ENCODE peak calls at places on chromosomes 5 and 9, in six cellular contexts. One of them, this sample, is unnamed.
A peak's percentile ranks its signal among the peaks of the same experiment; 100 is the strongest.

GRCh38 chr5:143738415-143739401 is 73.3 kb upstream of the HMHB1 start:
- DNase-seq in H1: no peak
- DNase-seq in GM12878: peak; percentile 28
- DNase-seq in K562: no peak
- DNase-seq in HepG2: no peak
- DNase-seq in HCT116: no peak
- DNase-seq in this sample: no peak

GRCh38 chr5:142466195-142466951 is 141.6 kb upstream of the SPRY4 start:
- DNase-seq in GM12878: no peak
- DNase-seq in HepG2: no peak
- DNase-seq in HCT116: no peak
- DNase-seq in K562: peak; percentile 40
- DNase-seq in H1: no peak
- DNase-seq in this sample: no peak

GRCh38 chr9:124873664-124874063 is 11.7 kb downstream of the ARPC5L start:
- DNase-seq in K562: no peak
- DNase-seq in HepG2: no peak
- DNase-seq in GM12878: no peak
- DNase-seq in HCT116: no peak
- DNase-seq in H1: no peak
- DNase-seq in this sample: no peak

GRCh38 chr5:123382252-123382651 is 41.0 kb downstream of the CEP120 start:
- DNase-seq in H1: no peak
- DNase-seq in HCT116: no peak
- DNase-seq in K562: no peak
- DNase-seq in HepG2: no peak
- DNase-seq in GM12878: no peak
- DNase-seq in this sample: no peak

GRCh38 chr5:1110930-1111726 is 735 bp downstream of the SLC12A7 start:
- DNase-seq in H1: no peak
- DNase-seq in K562: no peak
- DNase-seq in HepG2: no peak
- DNase-seq in GM12878: no peak
- DNase-seq in HCT116: no peak
- DNase-seq in this sample: no peak

GRCh38 chr5:98458004-98458403 is 315.5 kb upstream of the RGMB start:
- DNase-seq in HepG2: no peak
- DNase-seq in K562: no peak
- DNase-seq in H1: no peak
- DNase-seq in GM12878: no peak
- DNase-seq in HCT116: no peak
- DNase-seq in this sample: no peak

GRCh38 chr9:94603259-94603776 is 9.7 kb upstream of the FBP2 start:
- DNase-seq in GM12878: peak; percentile 16
- DNase-seq in HepG2: peak; percentile 62
- DNase-seq in K562: peak; percentile 76
- DNase-seq in H1: peak; percentile 64
- DNase-seq in HCT116: peak; percentile 62
- DNase-seq in this sample: peak; percentile 54

GRCh38 chr5:89044665-89045200 is 161.7 kb upstream of the MEF2C start:
- DNase-seq in HCT116: no peak
- DNase-seq in K562: no peak
- DNase-seq in H1: no peak
- DNase-seq in HepG2: no peak
- DNase-seq in GM12878: no peak
- DNase-seq in this sample: no peak

GRCh38 chr5:124289641-124290201 is 456.7 kb downstream of the ZNF608 start:
- DNase-seq in H1: peak; percentile 23
- DNase-seq in HCT116: peak; percentile 15
- DNase-seq in HepG2: peak; percentile 91
- DNase-seq in K562: no peak
- DNase-seq in GM12878: no peak
- DNase-seq in this sample: no peak

GRCh38 chr9:14298607-14299022 is 15.3 kb downstream of the NFIB start:
- DNase-seq in HepG2: no peak
- DNase-seq in GM12878: no peak
- DNase-seq in K562: no peak
- DNase-seq in H1: no peak
- DNase-seq in HCT116: no peak
- DNase-seq in this sample: no peak

GRCh38 chr9:99762470-99762869 is 59.2 kb upstream of the NR4A3 start:
- DNase-seq in GM12878: peak; percentile 62
- DNase-seq in HepG2: no peak
- DNase-seq in HCT116: no peak
- DNase-seq in H1: no peak
- DNase-seq in K562: no peak
- DNase-seq in this sample: no peak

GRCh38 chr5:91928751-91929521 is 545.8 kb upstream of the ARRDC3 start:
- DNase-seq in HepG2: no peak
- DNase-seq in K562: no peak
- DNase-seq in HCT116: peak; percentile 10
- DNase-seq in H1: no peak
- DNase-seq in GM12878: no peak
- DNase-seq in this sample: no peak

GRCh38 chr5:119876522-119876921 is 247.2 kb downstream of the FAM170A start:
- DNase-seq in HepG2: no peak
- DNase-seq in H1: no peak
- DNase-seq in HCT116: no peak
- DNase-seq in GM12878: no peak
- DNase-seq in K562: no peak
- DNase-seq in this sample: no peak

GRCh38 chr5:34521628-34522290 is 134.4 kb upstream of the RAI14 start:
- DNase-seq in HepG2: peak; percentile 23
- DNase-seq in K562: no peak
- DNase-seq in H1: no peak
- DNase-seq in HCT116: no peak
- DNase-seq in GM12878: no peak
- DNase-seq in this sample: no peak

DNA sequence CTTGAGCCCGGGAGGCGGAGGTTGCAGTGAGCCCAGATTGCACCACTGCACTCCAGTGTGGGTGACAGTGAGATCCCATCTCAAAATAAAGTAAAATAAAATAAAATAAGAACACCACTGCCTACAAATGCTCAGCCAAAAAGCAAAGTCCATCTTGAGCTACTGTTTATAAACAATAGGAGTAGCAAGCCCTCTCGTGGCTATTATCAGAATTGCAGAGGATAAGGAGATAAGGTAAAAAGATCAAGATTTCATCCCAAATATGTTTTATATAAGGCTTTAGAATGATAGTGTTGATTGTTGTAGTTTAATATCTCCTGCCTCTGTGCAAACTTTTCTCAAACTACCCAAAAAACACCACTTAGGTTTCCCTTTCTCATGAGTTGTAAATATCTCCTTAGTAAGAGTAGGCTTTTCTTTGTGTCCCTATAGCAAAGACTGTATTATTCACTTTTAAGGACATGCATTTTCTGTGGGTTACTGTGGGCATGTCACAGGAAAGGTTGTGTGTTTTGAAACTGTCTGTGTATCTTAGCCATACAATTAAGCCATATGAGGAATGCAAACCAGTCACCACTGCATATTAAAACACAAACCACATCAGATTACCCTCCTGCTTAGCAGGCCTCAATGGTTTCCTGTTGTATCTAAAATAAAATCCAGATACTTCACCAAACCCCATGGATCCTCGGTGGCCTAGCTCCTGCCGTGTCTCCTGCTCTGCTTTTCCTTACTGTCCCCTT is 31.8 kb upstream of the CKS2 start:
- DNase-seq in H1: no peak
- DNase-seq in HepG2: peak; percentile 45
- DNase-seq in K562: peak; percentile 33
- DNase-seq in HCT116: peak; percentile 36
- DNase-seq in GM12878: no peak
- DNase-seq in this sample: peak; percentile 32
- TF ChIP-seq ZNF274 in H1: no peak
- TF ChIP-seq ZNF274 in HepG2: no peak
- TF ChIP-seq ZNF274 in K562: no peak
- TF ChIP-seq ZNF274 in HCT116: no peak
- TF ChIP-seq ZNF274 in GM12878: no peak
- TF ChIP-seq ZNF274 in this sample: no peak

GRCh38 chr5:74320526-74320925 is 320.0 kb downstream of the ENC1 start:
- DNase-seq in HepG2: no peak
- DNase-seq in GM12878: no peak
- DNase-seq in H1: no peak
- DNase-seq in HCT116: no peak
- DNase-seq in K562: no peak
- DNase-seq in this sample: no peak
- TF ChIP-seq ZNF274 in HepG2: no peak
- TF ChIP-seq ZNF274 in GM12878: no peak
- TF ChIP-seq ZNF274 in H1: no peak
- TF ChIP-seq ZNF274 in HCT116: no peak
- TF ChIP-seq ZNF274 in K562: no peak
- TF ChIP-seq ZNF274 in this sample: no peak

GRCh38 chr9:135222991-135223760 is 135.7 kb downstream of the OLFM1 start:
- DNase-seq in H1: no peak
- DNase-seq in K562: no peak
- DNase-seq in GM12878: no peak
- DNase-seq in HepG2: no peak
- DNase-seq in HCT116: no peak
- DNase-seq in this sample: no peak

GRCh38 chr9:135224921-135225541 is 137.6 kb downstream of the OLFM1 start:
- DNase-seq in H1: no peak
- DNase-seq in HepG2: no peak
- DNase-seq in K562: no peak
- DNase-seq in HCT116: no peak
- DNase-seq in GM12878: no peak
- DNase-seq in this sample: no peak

GRCh38 chr9:135224286-135224871 is 136.9 kb downstream of the OLFM1 start:
- DNase-seq in HCT116: no peak
- DNase-seq in GM12878: no peak
- DNase-seq in K562: no peak
- DNase-seq in HepG2: no peak
- DNase-seq in H1: no peak
- DNase-seq in this sample: no peak

GRCh38 chr9:135221951-135222631 is 134.6 kb downstream of the OLFM1 start:
- DNase-seq in H1: no peak
- DNase-seq in GM12878: no peak
- DNase-seq in K562: no peak
- DNase-seq in HCT116: no peak
- DNase-seq in HepG2: no peak
- DNase-seq in this sample: no peak

GRCh38 chr9:135223831-135224230 is 136.4 kb downstream of the OLFM1 start:
- DNase-seq in HCT116: no peak
- DNase-seq in GM12878: no peak
- DNase-seq in HepG2: no peak
- DNase-seq in H1: no peak
- DNase-seq in K562: no peak
- DNase-seq in this sample: no peak
- TF ChIP-seq ZNF274 in HCT116: no peak
- TF ChIP-seq ZNF274 in GM12878: no peak
- TF ChIP-seq ZNF274 in HepG2: no peak
- TF ChIP-seq ZNF274 in H1: no peak
- TF ChIP-seq ZNF274 in K562: no peak
- TF ChIP-seq ZNF274 in this sample: no peak

DNA sequence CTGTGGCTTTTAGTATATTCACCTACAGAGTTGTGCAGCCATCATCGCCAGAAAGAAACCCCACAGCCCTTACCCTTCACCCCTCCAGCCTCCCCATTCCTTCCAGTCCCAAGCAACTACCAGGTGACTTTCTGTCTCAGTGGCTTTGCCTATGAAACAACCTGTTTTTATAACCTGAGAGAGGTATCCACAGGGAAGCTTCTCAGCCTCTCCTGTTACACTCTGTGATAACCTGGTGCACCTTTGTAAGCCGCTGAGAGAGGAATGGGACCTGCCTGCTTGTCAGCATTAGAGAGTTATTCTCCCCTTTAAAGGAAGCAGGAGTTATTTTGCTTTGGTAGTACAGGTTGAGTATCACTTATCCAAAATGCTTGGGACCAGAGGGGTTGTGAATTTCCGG is 93.6 kb downstream of the TRIO start:
- DNase-seq in K562: no peak
- DNase-seq in HepG2: no peak
- DNase-seq in GM12878: no peak
- DNase-seq in H1: no peak
- DNase-seq in HCT116: no peak
- DNase-seq in this sample: no peak
- TF ChIP-seq ZNF274 in K562: no peak
- TF ChIP-seq ZNF274 in HepG2: no peak
- TF ChIP-seq ZNF274 in GM12878: no peak
- TF ChIP-seq ZNF274 in H1: no peak
- TF ChIP-seq ZNF274 in HCT116: no peak
- TF ChIP-seq ZNF274 in this sample: no peak